ENCODE peak calls at places on chromosomes 4 and X, in four cellular contexts. K is K562, U is WTC11, E is HepG2. Y is an unnamed sample.

GRCh38 chr4:10371121-10371520 is 86.1 kb downstream of the ZNF518B start:
- DNase-seq in K (no peak), U (no peak), E (no peak), Y (no peak)

GRCh38 chr4:6463311-6464289 is 8.8 kb downstream of the PPP2R2C start:
- DNase-seq in K (no peak), U (no peak), E (no peak), Y (no peak)

GRCh38 chrX:138740361-138740760 is 28.8 kb upstream of the FGF13 start:
- DNase-seq in K (no peak), U (no peak), E (no peak), Y (no peak)

GRCh38 chrX:108131471-108131870 is 39.9 kb downstream of the ATG4A start:
- DNase-seq in K (peak), U (no peak), E (no peak), Y (no peak)

GRCh38 chr4:39134674-39135073 is 47.7 kb upstream of the WDR19 start:
- DNase-seq in K (no peak), U (no peak), E (no peak), Y (no peak)

GRCh38 chr4:74793757-74794340 is 474 bp downstream of the BTC start:
- DNase-seq in K (no peak), U (peak), E (peak), Y (no peak)

GRCh38 chrX:132860200-132860599 is 98.2 kb downstream of the HS6ST2 start:
- DNase-seq in K (no peak), U (no peak), E (no peak), Y (no peak)

GRCh38 chr4:4689694-4690440 is 148.0 kb upstream of the STX18 start:
- DNase-seq in K (no peak), U (no peak), E (no peak), Y (no peak)

DNA sequence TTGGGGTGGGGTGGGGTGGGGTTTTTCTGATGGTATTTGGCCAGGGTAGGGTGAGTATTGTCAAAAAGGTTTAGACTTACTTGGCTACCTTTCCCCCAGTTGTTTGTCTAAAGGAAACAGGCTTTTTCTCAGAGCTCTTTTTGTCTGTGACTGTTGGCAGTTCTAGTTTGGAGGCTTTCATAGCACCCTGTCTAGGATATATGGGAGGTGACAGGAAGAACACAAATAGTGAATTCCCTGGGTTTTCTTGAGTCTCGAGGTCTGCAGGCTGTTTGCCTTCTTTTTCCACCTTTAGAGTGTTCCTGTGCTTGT is 13.5 kb downstream of the RPS6KA3 start:
- DNase-seq in K (no peak), U (no peak), E (no peak), Y (no peak)
- TF ChIP-seq ELF4 in K (no peak), U (no peak), E (no peak), Y (no peak)

GRCh38 chr4:186193851-186194250 is 2.5 kb downstream of the CYP4V2 start:
- DNase-seq in K (no peak), U (no peak), E (no peak), Y (no peak)

GRCh38 chr4:186192068-186192751 is 843 bp downstream of the CYP4V2 start:
- DNase-seq in K (no peak), U (peak), E (peak), Y (peak)

GRCh38 chr4:186189656-186190055 is 1.7 kb upstream of the CYP4V2 start:
- DNase-seq in K (no peak), U (no peak), E (no peak), Y (no peak)

GRCh38 chr4:186190456-186191265 is 706 bp upstream of the CYP4V2 start:
- DNase-seq in K (peak), U (peak), E (no peak), Y (peak)

DNA sequence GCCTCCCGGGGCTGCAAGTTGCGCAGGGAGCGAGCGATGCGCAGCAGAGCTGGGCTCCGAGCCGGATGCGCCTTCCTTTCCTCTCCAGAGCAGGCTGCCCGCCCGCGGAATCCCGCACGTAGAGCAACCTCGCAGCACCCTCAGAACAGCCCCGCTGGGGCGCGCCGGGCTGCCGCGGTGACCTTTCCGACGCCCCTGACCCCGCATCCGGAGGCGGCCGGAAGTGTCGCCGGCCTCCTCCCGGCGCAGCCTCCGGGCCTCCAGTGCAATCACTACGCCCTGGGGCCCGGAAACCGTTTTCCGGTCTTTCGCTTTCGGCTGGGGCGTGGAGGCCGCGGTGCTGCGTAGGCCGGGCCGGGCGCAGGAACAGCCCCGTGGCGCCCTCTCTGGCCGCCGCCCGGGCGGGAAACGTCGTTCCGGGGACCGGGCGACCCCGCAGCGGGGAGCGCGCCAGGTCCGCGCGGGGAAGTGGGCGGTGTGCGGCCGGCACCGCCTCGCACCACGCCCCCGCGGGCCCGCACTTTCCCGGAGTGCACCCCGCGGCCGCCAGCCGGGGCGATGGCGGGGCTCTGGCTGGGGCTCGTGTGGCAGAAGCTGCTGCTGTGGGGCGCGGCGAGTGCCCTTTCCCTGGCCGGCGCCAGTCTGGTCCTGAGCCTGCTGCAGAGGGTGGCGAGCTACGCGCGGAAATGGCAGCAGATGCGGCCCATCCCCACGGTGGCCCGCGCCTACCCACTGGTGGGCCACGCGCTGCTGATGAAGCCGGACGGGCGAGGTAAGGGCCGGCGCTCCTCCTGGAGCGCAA is at the start of gene CYP4V2:
- DNase-seq in K (peak), U (peak), E (peak), Y (peak)
- TF ChIP-seq ELF4 in K (no peak), U (no peak), E (no peak), Y (no peak)

DNA sequence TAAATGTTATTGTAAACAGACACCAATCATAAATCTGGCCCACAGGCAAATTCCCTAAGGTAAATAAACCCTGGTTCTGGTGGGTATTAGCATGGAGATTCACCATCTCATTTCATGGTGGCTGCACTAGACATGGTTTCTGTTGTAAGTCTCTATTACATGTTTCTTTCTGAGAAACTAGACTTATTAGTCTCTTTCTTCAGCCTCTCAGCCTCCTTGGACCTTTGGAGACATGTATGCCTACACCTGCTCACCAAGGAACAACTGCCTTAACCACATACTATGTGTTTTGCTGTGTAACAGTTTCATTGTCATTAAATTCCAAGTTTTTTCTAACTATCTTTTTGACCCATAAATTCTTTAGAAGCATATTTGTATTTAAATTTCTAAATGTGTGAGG is 13.1 kb downstream of the DDIT4L start:
- DNase-seq in K (no peak), U (no peak), E (no peak), Y (no peak)
- TF ChIP-seq ELF4 in K (no peak), U (no peak), E (no peak), Y (no peak)

DNA sequence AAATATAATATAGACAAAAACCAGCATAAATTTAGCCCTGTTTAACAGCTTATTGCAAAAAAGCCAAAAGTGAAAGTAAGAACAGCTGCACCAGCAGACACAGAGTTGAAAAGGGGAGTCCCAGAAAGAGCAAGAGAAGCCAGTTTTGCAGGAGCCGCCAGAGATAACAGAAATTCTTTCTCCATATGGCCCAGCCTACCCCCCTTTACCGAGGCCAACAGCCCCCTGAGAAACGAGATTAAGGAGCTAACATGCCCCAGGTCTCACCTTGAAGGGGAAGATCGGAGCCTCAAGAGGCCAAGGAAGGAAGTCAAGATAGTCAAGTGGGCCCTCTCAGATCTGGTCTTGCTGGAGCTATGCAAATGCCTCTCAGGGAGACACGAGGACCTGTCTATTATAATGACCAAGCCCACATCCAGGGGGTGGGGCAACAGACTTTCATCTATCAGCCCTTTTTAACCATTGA is 4.8 kb downstream of the ACOX3 start:
- DNase-seq in K (peak), U (no peak), E (no peak), Y (no peak)
- TF ChIP-seq ELF4 in K (no peak), U (no peak), E (no peak), Y (no peak)

GRCh38 chrX:135632353-135632752 is 81.1 kb upstream of the CT45A1 start:
- DNase-seq in K (no peak), U (no peak), E (no peak), Y (no peak)
- TF ChIP-seq ELF4 in K (no peak), U (no peak), E (no peak), Y (no peak)